ENCODE peak calls at places on chromosomes 16 and 17, in ten cellular contexts. H, U, P, Y, C, S, D, W, J and Z are unnamed samples.

GRCh38 chr17:57875109-57876022 is 25.5 kb upstream of the MRPS23 start:
- DNase-seq in H (no peak), U (no peak), P (peak; percentile 98), Y (peak; percentile 94), C (peak; percentile 97), S (peak; percentile 33), D (no peak), W (peak; percentile 95), J (no peak), Z (no peak)

GRCh38 chr17:8222630-8223355 is 12.4 kb upstream of the AURKB start:
- DNase-seq in H (peak; percentile 79), U (peak; percentile 79), P (peak; percentile 95), Y (peak; percentile 79), C (peak; percentile 93), S (peak; percentile 86), D (peak; percentile 77), W (peak; percentile 93), J (peak; percentile 85), Z (peak; percentile 59)

GRCh38 chr17:281365-281999 is 71.1 kb downstream of the RPH3AL start:
- DNase-seq in H (no peak), U (no peak), P (no peak), Y (no peak), C (no peak), S (no peak), D (no peak), W (no peak), J (no peak), Z (no peak)

GRCh38 chr16:83994087-83994486 is 26.0 kb downstream of the NECAB2 start:
- DNase-seq in H (no peak), U (no peak), P (peak; percentile 80), Y (peak; percentile 86), C (peak; percentile 61), S (no peak), D (no peak), W (no peak), J (no peak), Z (peak; percentile 57)

GRCh38 chr17:60926466-60927183 is 249.0 kb downstream of the BCAS3 start:
- DNase-seq in H (no peak), U (no peak), P (no peak), Y (no peak), C (no peak), S (no peak), D (no peak), W (peak; percentile 14), J (no peak), Z (no peak)

GRCh38 chr17:60077672-60078519 is 825 bp downstream of the HEATR6 start:
- DNase-seq in H (peak; percentile 3), U (no peak), P (peak; percentile 59), Y (no peak), C (no peak), S (no peak), D (no peak), W (no peak), J (no peak), Z (no peak)

GRCh38 chr16:4052801-4053662 is 63.2 kb downstream of the ADCY9 start:
- DNase-seq in H (no peak), U (no peak), P (peak; percentile 66), Y (peak; percentile 40), C (no peak), S (no peak), D (no peak), W (peak; percentile 88), J (no peak), Z (peak; percentile 21)

GRCh38 chr17:76107507-76107906 is 3.9 kb upstream of the EXOC7 start:
- DNase-seq in H (no peak), U (no peak), P (peak; percentile 21), Y (no peak), C (no peak), S (no peak), D (no peak), W (no peak), J (no peak), Z (no peak)

GRCh38 chr16:14564881-14565687 is 65.0 kb downstream of the PARN start:
- DNase-seq in H (no peak), U (no peak), P (peak; percentile 70), Y (no peak), C (no peak), S (no peak), D (no peak), W (peak; percentile 70), J (no peak), Z (no peak)

GRCh38 chr17:50589112-50589712 is 28.7 kb downstream of the CACNA1G start:
- DNase-seq in H (no peak), U (no peak), P (no peak), Y (no peak), C (no peak), S (no peak), D (no peak), W (no peak), J (no peak), Z (no peak)

GRCh38 chr16:80460004-80460403 is 80.8 kb upstream of the DYNLRB2 start:
- DNase-seq in H (no peak), U (no peak), P (no peak), Y (no peak), C (no peak), S (no peak), D (no peak), W (no peak), J (no peak), Z (no peak)

GRCh38 chr16:10836174-10836853 is 17.7 kb upstream of the TVP23A start:
- DNase-seq in H (no peak), U (no peak), P (no peak), Y (no peak), C (no peak), S (no peak), D (no peak), W (no peak), J (no peak), Z (no peak)

GRCh38 chr16:28280881-28281836 is 11.2 kb upstream of the SBK1 start:
- DNase-seq in H (no peak), U (no peak), P (no peak), Y (no peak), C (no peak), S (no peak), D (no peak), W (no peak), J (no peak), Z (no peak)

GRCh38 chr17:19800571-19800970 is 52.5 kb upstream of the ALDH3A1 start:
- DNase-seq in H (no peak), U (no peak), P (no peak), Y (no peak), C (no peak), S (no peak), D (no peak), W (peak; percentile 4), J (no peak), Z (no peak)

GRCh38 chr17:77131919-77132318 is 8.8 kb upstream of the SEC14L1 start:
- DNase-seq in H (no peak), U (no peak), P (peak; percentile 88), Y (no peak), C (no peak), S (no peak), D (no peak), W (peak; percentile 85), J (no peak), Z (no peak)

GRCh38 chr17:50863221-50863843 is 2.8 kb downstream of the TOB1 start:
- DNase-seq in H (no peak), U (no peak), P (peak; percentile 54), Y (no peak), C (no peak), S (no peak), D (no peak), W (no peak), J (no peak), Z (no peak)

GRCh38 chr17:14211778-14212177 is 24.9 kb downstream of the CDRT15 start:
- DNase-seq in H (no peak), U (no peak), P (no peak), Y (no peak), C (no peak), S (no peak), D (no peak), W (no peak), J (peak; percentile 54), Z (no peak)

GRCh38 chr17:74768069-74768762 is 7.9 kb downstream of the NAT9 start:
- DNase-seq in H (no peak), U (no peak), P (no peak), Y (peak; percentile 89), C (no peak), S (peak; percentile 22), D (no peak), W (no peak), J (no peak), Z (no peak)

GRCh38 chr16:63652091-63652490 is 1469.8 kb downstream of the CDH11 start:
- DNase-seq in H (no peak), U (no peak), P (no peak), Y (no peak), C (no peak), S (no peak), D (no peak), W (no peak), J (no peak), Z (no peak)

GRCh38 chr17:45646288-45646988 is 137.7 kb upstream of the CRHR1 start:
- DNase-seq in H (no peak), U (no peak), P (no peak), Y (no peak), C (no peak), S (no peak), D (no peak), W (no peak), J (no peak), Z (no peak)

GRCh38 chr17:19384723-19385391 is 2.1 kb downstream of the MFAP4 start:
- DNase-seq in H (no peak), U (no peak), P (peak; percentile 95), Y (peak; percentile 84), C (peak; percentile 88), S (peak; percentile 38), D (no peak), W (peak; percentile 96), J (no peak), Z (no peak)

GRCh38 chr16:3187798-3188674 is at the start of gene OR1F1:
- DNase-seq in H (no peak), U (no peak), P (peak; percentile 57), Y (no peak), C (no peak), S (no peak), D (no peak), W (peak; percentile 84), J (peak; percentile 56), Z (no peak)

GRCh38 chr17:4584125-4584834 is at the start of gene SMTNL2:
- DNase-seq in H (no peak), U (no peak), P (peak; percentile 29), Y (no peak), C (no peak), S (no peak), D (no peak), W (peak; percentile 63), J (peak; percentile 13), Z (no peak)

GRCh38 chr17:75828051-75828400 is 16.2 kb downstream of the UNC13D start:
- DNase-seq in H (no peak), U (no peak), P (no peak), Y (no peak), C (no peak), S (no peak), D (peak; percentile 62), W (peak; percentile 69), J (no peak), Z (no peak)

GRCh38 chr17:37741334-37742113 is 3.3 kb downstream of the HNF1B start:
- DNase-seq in H (no peak), U (no peak), P (no peak), Y (no peak), C (no peak), S (no peak), D (no peak), W (no peak), J (no peak), Z (no peak)

GRCh38 chr16:75620326-75621169 is 2.5 kb downstream of the ADAT1 start:
- DNase-seq in H (peak; percentile 20), U (no peak), P (no peak), Y (no peak), C (no peak), S (no peak), D (peak; percentile 70), W (no peak), J (peak; percentile 37), Z (no peak)

GRCh38 chr17:37818689-37819088 is 73.8 kb upstream of the HNF1B start:
- DNase-seq in H (no peak), U (no peak), P (no peak), Y (no peak), C (peak; percentile 47), S (no peak), D (no peak), W (peak; percentile 16), J (no peak), Z (no peak)

GRCh38 chr17:15154618-15155017 is 110.5 kb downstream of the PMP22 start:
- DNase-seq in H (no peak), U (no peak), P (peak; percentile 72), Y (no peak), C (no peak), S (no peak), D (no peak), W (no peak), J (no peak), Z (no peak)